ENCODE peak calls at places on chromosomes 5 and 9, in five cellular contexts. V, X, T, D and Z are unnamed samples.

GRCh38 chr9:91604451-91604850 is 180.8 kb upstream of the NFIL3 start:
- DNase-seq in V (no peak), D (no peak), X (no peak), T (no peak), Z (no peak)

GRCh38 chr5:35212006-35212982 is 18.0 kb downstream of the PRLR start:
- DNase-seq in T (no peak), V (no peak), D (no peak), X (no peak), Z (no peak)

GRCh38 chr5:111719773-111720172 is 37.2 kb downstream of the NREP start:
- DNase-seq in T (no peak), V (no peak), X (no peak), D (no peak), Z (no peak)

GRCh38 chr9:132042324-132042723 is 37.3 kb downstream of the MED27 start:
- DNase-seq in T (peak), X (peak), V (peak), D (no peak), Z (peak)

GRCh38 chr5:64972591-64972990 is 203.9 kb downstream of the CWC27 start:
- DNase-seq in T (peak), V (no peak), X (no peak), D (no peak), Z (no peak)

GRCh38 chr5:1113805-1114586 is 2.1 kb upstream of the SLC12A7 start:
- DNase-seq in T (no peak), V (no peak), D (no peak), X (no peak), Z (no peak)

GRCh38 chr9:113910036-113910639 is 34.0 kb downstream of the ZNF618 start:
- DNase-seq in V (no peak), X (no peak), T (no peak), D (peak), Z (peak)

GRCh38 chr5:78699565-78700143 is 51.1 kb upstream of the LHFPL2 start:
- DNase-seq in T (peak), X (peak), V (peak), D (no peak), Z (peak)

GRCh38 chr5:126373621-126374416 is 49.4 kb upstream of the GRAMD2B start:
- DNase-seq in V (peak), D (no peak), T (peak), X (no peak), Z (peak)

GRCh38 chr9:126112135-126112720 is 214.4 kb upstream of the MVB12B start:
- DNase-seq in X (no peak), T (no peak), D (no peak), V (no peak), Z (peak)

GRCh38 chr5:102090770-102091169 is 205.3 kb downstream of the SLCO4C1 start:
- DNase-seq in T (no peak), V (no peak), X (no peak), D (peak), Z (peak)

GRCh38 chr5:18882162-18882561 is 1105.8 kb downstream of the CDH18 start:
- DNase-seq in T (no peak), X (no peak), D (no peak), V (no peak), Z (no peak)

GRCh38 chr5:10680876-10681481 is 80.1 kb downstream of the DAP start:
- DNase-seq in V (no peak), X (no peak), T (no peak), D (no peak), Z (no peak)

GRCh38 chr5:175215906-175216305 is 228.1 kb downstream of the DRD1 start:
- DNase-seq in X (no peak), T (no peak), D (no peak), V (no peak), Z (no peak)

GRCh38 chr5:163005949-163006348 is 431.4 kb upstream of the CCNG1 start:
- DNase-seq in T (no peak), X (no peak), V (no peak), D (no peak), Z (no peak)

GRCh38 chr5:180990086-180990888 is 1.6 kb downstream of the BTNL3 start:
- DNase-seq in D (no peak), T (no peak), V (no peak), X (no peak), Z (no peak)

GRCh38 chr9:137303031-137303892 is 1.2 kb upstream of the NRARP start:
- DNase-seq in D (no peak), T (no peak), X (no peak), V (no peak), Z (peak)

GRCh38 chr9:35108946-35109575 is 6.1 kb upstream of the STOML2 start:
- DNase-seq in X (no peak), T (no peak), V (no peak), D (no peak), Z (no peak)

GRCh38 chr9:88973281-88974045 is 17.8 kb upstream of the S1PR3 start:
- DNase-seq in V (no peak), D (no peak), X (no peak), T (no peak), Z (no peak)

GRCh38 chr9:130379649-130379970 is 65.2 kb upstream of the ASS1 start:
- DNase-seq in T (no peak), D (no peak), X (no peak), V (no peak), Z (no peak)

GRCh38 chr5:151480859-151481258 is 33.5 kb downstream of the SLC36A1 start:
- DNase-seq in D (no peak), X (no peak), V (peak), T (peak), Z (no peak)

GRCh38 chr9:121217609-121218292 is 16.1 kb upstream of the RAB14 start:
- DNase-seq in V (no peak), D (no peak), X (no peak), T (peak), Z (no peak)

GRCh38 chr5:147509041-147509709 is 693 bp downstream of the DPYSL3 start:
- DNase-seq in D (no peak), T (no peak), V (peak), X (peak), Z (no peak)

GRCh38 chr5:34736445-34737119 is 80.5 kb downstream of the RAI14 start:
- DNase-seq in T (peak), V (no peak), D (no peak), X (no peak), Z (no peak)

GRCh38 chr5:168425997-168426863 is 60.0 kb upstream of the RARS1 start:
- DNase-seq in D (no peak), V (no peak), X (no peak), T (no peak), Z (no peak)

GRCh38 chr5:33439905-33440481 is 772 bp upstream of the TARS1 start:
- DNase-seq in V (peak), X (peak), D (no peak), T (no peak), Z (no peak)

GRCh38 chr9:15697459-15697858 is 144.6 kb downstream of the CCDC171 start:
- DNase-seq in V (peak), T (peak), X (peak), D (no peak), Z (no peak)

GRCh38 chr5:40260351-40260750 is 419.4 kb upstream of the PTGER4 start:
- DNase-seq in X (no peak), D (no peak), V (no peak), T (peak), Z (no peak)

GRCh38 chr9:35272989-35273388 is 111.2 kb downstream of the UNC13B start:
- DNase-seq in T (peak), X (no peak), D (no peak), V (peak), Z (no peak)